ENCODE peak calls at places on chromosomes 7 and 10, in seven cellular contexts. One of them, this sample, is unnamed.

GRCh38 chr7:25802057-25802456 is 349.9 kb upstream of the NFE2L3 start:
- DNase-seq in naive B cell: no peak
- DNase-seq in AG08395: no peak
- DNase-seq in T-helper 1 cell: peak
- DNase-seq in nucleus accumbens: no peak
- DNase-seq in foreskin fibroblast: no peak
- DNase-seq in substantia nigra: no peak
- DNase-seq in this sample: no peak

GRCh38 chr7:104956753-104957450 is 57.1 kb upstream of the KMT2E start:
- DNase-seq in foreskin fibroblast: peak
- DNase-seq in T-helper 1 cell: peak
- DNase-seq in nucleus accumbens: no peak
- DNase-seq in naive B cell: no peak
- DNase-seq in substantia nigra: no peak
- DNase-seq in AG08395: peak
- DNase-seq in this sample: no peak

GRCh38 chr7:24831240-24831639 is 74.0 kb upstream of the GSDME start:
- DNase-seq in AG08395: peak
- DNase-seq in substantia nigra: no peak
- DNase-seq in nucleus accumbens: no peak
- DNase-seq in foreskin fibroblast: peak
- DNase-seq in naive B cell: no peak
- DNase-seq in T-helper 1 cell: no peak
- DNase-seq in this sample: no peak

GRCh38 chr7:64308019-64308275 is 5.8 kb upstream of the ZNF736 start:
- DNase-seq in substantia nigra: no peak
- DNase-seq in T-helper 1 cell: no peak
- DNase-seq in nucleus accumbens: no peak
- DNase-seq in AG08395: no peak
- DNase-seq in foreskin fibroblast: no peak
- DNase-seq in naive B cell: no peak
- DNase-seq in this sample: no peak

GRCh38 chr10:85719408-85719807 is 647.2 kb downstream of the GRID1 start:
- DNase-seq in T-helper 1 cell: no peak
- DNase-seq in nucleus accumbens: no peak
- DNase-seq in substantia nigra: no peak
- DNase-seq in naive B cell: no peak
- DNase-seq in foreskin fibroblast: no peak
- DNase-seq in AG08395: no peak
- DNase-seq in this sample: no peak

GRCh38 chr10:86411852-86412550 is 45.4 kb upstream of the GRID1 start:
- DNase-seq in AG08395: no peak
- DNase-seq in nucleus accumbens: no peak
- DNase-seq in T-helper 1 cell: no peak
- DNase-seq in substantia nigra: no peak
- DNase-seq in naive B cell: no peak
- DNase-seq in foreskin fibroblast: no peak
- DNase-seq in this sample: no peak

GRCh38 chr10:96967847-96968246 is 135.7 kb downstream of the LCOR start:
- DNase-seq in nucleus accumbens: no peak
- DNase-seq in substantia nigra: no peak
- DNase-seq in AG08395: peak
- DNase-seq in foreskin fibroblast: peak
- DNase-seq in naive B cell: no peak
- DNase-seq in T-helper 1 cell: no peak
- DNase-seq in this sample: no peak

GRCh38 chr7:99379043-99379577 is 4.6 kb downstream of the ARPC1B start:
- DNase-seq in T-helper 1 cell: peak
- DNase-seq in nucleus accumbens: peak
- DNase-seq in AG08395: peak
- DNase-seq in substantia nigra: no peak
- DNase-seq in naive B cell: peak
- DNase-seq in foreskin fibroblast: peak
- DNase-seq in this sample: peak

GRCh38 chr10:69571618-69572158 is 1.5 kb downstream of the NEUROG3 start:
- DNase-seq in T-helper 1 cell: no peak
- DNase-seq in AG08395: no peak
- DNase-seq in naive B cell: no peak
- DNase-seq in nucleus accumbens: no peak
- DNase-seq in foreskin fibroblast: no peak
- DNase-seq in substantia nigra: no peak
- DNase-seq in this sample: no peak

GRCh38 chr10:122555431-122555830 is 5.1 kb upstream of the DMBT1 start:
- DNase-seq in T-helper 1 cell: no peak
- DNase-seq in substantia nigra: no peak
- DNase-seq in naive B cell: no peak
- DNase-seq in nucleus accumbens: no peak
- DNase-seq in AG08395: no peak
- DNase-seq in foreskin fibroblast: no peak
- DNase-seq in this sample: no peak

GRCh38 chr10:28810062-28810870 is 132.9 kb downstream of the BAMBI start:
- DNase-seq in T-helper 1 cell: no peak
- DNase-seq in AG08395: peak
- DNase-seq in nucleus accumbens: no peak
- DNase-seq in substantia nigra: no peak
- DNase-seq in naive B cell: no peak
- DNase-seq in foreskin fibroblast: no peak
- DNase-seq in this sample: no peak

GRCh38 chr10:86337121-86337601 is 29.4 kb downstream of the GRID1 start:
- DNase-seq in naive B cell: no peak
- DNase-seq in substantia nigra: no peak
- DNase-seq in foreskin fibroblast: no peak
- DNase-seq in T-helper 1 cell: no peak
- DNase-seq in AG08395: no peak
- DNase-seq in nucleus accumbens: no peak
- DNase-seq in this sample: no peak

GRCh38 chr10:968546-969199 is 19.6 kb upstream of the GTPBP4 start:
- DNase-seq in naive B cell: no peak
- DNase-seq in foreskin fibroblast: no peak
- DNase-seq in T-helper 1 cell: no peak
- DNase-seq in nucleus accumbens: no peak
- DNase-seq in substantia nigra: no peak
- DNase-seq in AG08395: no peak
- DNase-seq in this sample: no peak

GRCh38 chr10:131183546-131184045 is 127.9 kb downstream of the TCERG1L start:
- DNase-seq in substantia nigra: no peak
- DNase-seq in naive B cell: no peak
- DNase-seq in nucleus accumbens: no peak
- DNase-seq in T-helper 1 cell: no peak
- DNase-seq in foreskin fibroblast: no peak
- DNase-seq in AG08395: no peak
- DNase-seq in this sample: no peak

GRCh38 chr10:76401006-76401405 is 969.6 kb downstream of the LRMDA start:
- DNase-seq in substantia nigra: no peak
- DNase-seq in T-helper 1 cell: no peak
- DNase-seq in naive B cell: no peak
- DNase-seq in AG08395: no peak
- DNase-seq in nucleus accumbens: no peak
- DNase-seq in foreskin fibroblast: peak
- DNase-seq in this sample: no peak